ENCODE peak calls at places on chromosome 16, in nine cellular contexts. B is AG04449, Y is ovary, U is mammary epithelial cell, O is left lung, G is brain microvascular endothelial cell, T is coronary artery, C is cardiac fibroblast, I is fibroblast of pulmonary artery. J is an unnamed sample.

GRCh38 chr16:75074920-75075687 is 41.5 kb downstream of the LDHD start:
- DNase-seq in G (no peak), I (peak), U (no peak), O (peak), C (peak), B (no peak), Y (no peak), T (no peak), J (no peak)

GRCh38 chr16:645852-646678 is 3.1 kb upstream of the WDR90 start:
- DNase-seq in C (no peak), I (no peak), U (no peak), G (no peak), O (no peak), B (no peak), Y (peak), T (no peak), J (no peak)

GRCh38 chr16:8686031-8686621 is 11.7 kb downstream of the ABAT start:
- DNase-seq in T (no peak), I (no peak), G (no peak), Y (no peak), B (no peak), O (no peak), C (no peak), U (no peak), J (no peak)

GRCh38 chr16:75341934-75342811 is 90.7 kb upstream of the BCAR1 start:
- DNase-seq in O (no peak), G (peak), Y (no peak), B (no peak), C (peak), U (peak), I (peak), T (no peak), J (peak)

GRCh38 chr16:73152731-73153130 is 104.8 kb upstream of the ZFHX3 start:
- DNase-seq in G (no peak), B (no peak), C (no peak), T (no peak), Y (no peak), I (no peak), U (no peak), O (no peak), J (no peak)

GRCh38 chr16:55324491-55325447 is 766 bp downstream of the IRX6 start:
- DNase-seq in U (peak), C (no peak), O (peak), B (no peak), I (no peak), Y (no peak), T (no peak), G (no peak), J (no peak)

GRCh38 chr16:55949518-55949917 is 74.3 kb upstream of the CES5A start:
- DNase-seq in Y (no peak), C (no peak), T (no peak), U (peak), G (peak), B (no peak), I (no peak), O (no peak), J (no peak)

GRCh38 chr16:57123216-57123968 is 31.0 kb downstream of the CPNE2 start:
- DNase-seq in I (peak), C (no peak), B (no peak), U (no peak), Y (no peak), T (no peak), G (peak), O (no peak), J (no peak)

GRCh38 chr16:70676571-70677498 is 9.0 kb downstream of the MTSS2 start:
- DNase-seq in C (no peak), T (no peak), I (no peak), U (no peak), G (no peak), O (peak), Y (peak), B (no peak), J (no peak)

GRCh38 chr16:81946206-81946605 is 65.1 kb downstream of the SDR42E1 start:
- DNase-seq in C (no peak), U (no peak), Y (no peak), B (no peak), G (peak), I (peak), O (no peak), T (no peak), J (peak)

GRCh38 chr16:57000271-57001025 is 11.1 kb downstream of the NLRC5 start:
- DNase-seq in G (peak), Y (no peak), B (peak), T (peak), U (peak), O (no peak), C (peak), I (peak), J (peak)

GRCh38 chr16:61421111-61421510 is 615.1 kb downstream of the CDH8 start:
- DNase-seq in G (no peak), I (no peak), U (no peak), T (no peak), C (no peak), O (no peak), B (no peak), Y (no peak), J (no peak)

GRCh38 chr16:28207425-28207824 is 4.3 kb downstream of the XPO6 start:
- DNase-seq in I (no peak), C (no peak), O (no peak), B (no peak), U (no peak), G (no peak), T (no peak), Y (no peak), J (no peak)

GRCh38 chr16:57985204-57986121 is 14.5 kb upstream of the CNGB1 start:
- DNase-seq in C (no peak), B (no peak), G (no peak), U (no peak), I (no peak), O (peak), Y (peak), T (peak), J (no peak)

DNA sequence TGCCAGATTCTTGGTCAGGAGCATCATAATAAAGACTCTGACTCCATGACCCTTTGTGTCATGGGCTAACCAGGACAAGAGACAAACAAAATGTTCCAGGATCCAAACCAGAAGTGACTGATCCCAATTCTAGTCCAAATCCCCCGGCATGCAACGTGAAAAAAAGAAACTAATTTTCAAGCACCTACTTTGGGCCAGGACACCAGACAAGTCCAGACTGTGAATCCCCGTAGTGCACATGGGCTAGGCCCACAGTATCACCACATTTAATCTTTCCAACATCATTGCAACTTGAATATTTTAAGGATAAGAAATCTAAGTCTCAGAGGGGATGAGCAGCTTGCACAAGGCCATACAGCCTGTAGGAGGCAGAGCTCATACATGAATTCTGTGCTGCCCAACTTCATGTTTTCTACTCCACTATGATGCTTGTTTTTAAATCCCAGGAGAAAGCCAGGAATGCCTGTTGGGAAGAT is 365.7 kb downstream of the NPIPA8 start:
- DNase-seq in Y (no peak), O (no peak), I (no peak), G (no peak), T (no peak), C (no peak), U (no peak), B (no peak), J (no peak)
- TF ChIP-seq CTCF in Y (no peak), O (no peak), I (no peak), G (no peak), T (no peak), C (no peak), U (no peak), B (no peak), J (no peak)

GRCh38 chr16:84982434-84982833 is 28.9 kb downstream of the ZDHHC7 start:
- DNase-seq in U (no peak), T (no peak), O (peak), Y (no peak), B (no peak), C (no peak), I (no peak), G (no peak), J (no peak)
- H3K4me3 ChIP-seq in U (no peak), T (no peak), O (no peak), Y (no peak), B (no peak), C (no peak), I (no peak), G (no peak), J (no peak)

GRCh38 chr16:66525396-66526180 is 24.3 kb downstream of the TK2 start:
- DNase-seq in Y (no peak), I (no peak), G (no peak), O (no peak), T (no peak), C (peak), B (no peak), U (peak), J (peak)

GRCh38 chr16:66522816-66523590 is 26.9 kb downstream of the TK2 start:
- DNase-seq in T (no peak), O (no peak), B (no peak), U (no peak), C (no peak), G (no peak), I (no peak), Y (no peak), J (no peak)

GRCh38 chr16:66523861-66524354 is 26.0 kb downstream of the TK2 start:
- DNase-seq in U (no peak), B (no peak), T (no peak), I (peak), O (no peak), C (peak), Y (no peak), G (no peak), J (no peak)

GRCh38 chr16:66521951-66522771 is 27.8 kb downstream of the TK2 start:
- DNase-seq in B (no peak), G (peak), U (peak), O (peak), I (peak), T (no peak), Y (no peak), C (peak), J (no peak)

GRCh38 chr16:66524601-66525164 is 25.2 kb downstream of the TK2 start:
- DNase-seq in Y (no peak), T (no peak), O (no peak), U (no peak), B (no peak), G (no peak), I (no peak), C (no peak), J (no peak)
- TF ChIP-seq CTCF in Y (no peak), T (no peak), O (peak), U (no peak), B (no peak), G (peak), I (no peak), C (no peak), J (no peak)

DNA sequence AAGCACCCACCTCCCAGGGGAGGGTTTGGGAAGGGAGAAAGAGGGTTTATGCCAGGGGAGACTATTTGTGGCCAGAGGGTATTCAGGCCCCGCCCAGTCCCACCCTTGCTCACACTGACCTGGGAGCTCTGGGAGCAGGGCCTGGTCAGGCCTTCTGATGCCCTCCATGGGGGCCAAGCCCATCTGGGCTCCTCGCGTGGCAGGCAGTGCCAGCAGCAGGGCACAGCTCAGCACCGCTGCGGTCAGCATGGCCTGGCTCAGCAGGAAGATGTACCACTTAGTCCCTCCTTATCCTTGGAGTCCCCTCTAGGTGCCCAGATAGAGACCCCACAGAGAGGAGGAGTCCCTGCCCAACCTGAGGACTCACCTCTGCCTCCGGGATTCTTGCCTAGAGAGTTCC is at the start of gene AGRP:
- DNase-seq in G (no peak), I (no peak), U (no peak), O (no peak), B (no peak), Y (no peak), T (no peak), C (no peak), J (no peak)
- H3K4me3 ChIP-seq in G (no peak), I (no peak), U (no peak), O (peak), B (peak), Y (no peak), T (peak), C (no peak), J (no peak)

DNA sequence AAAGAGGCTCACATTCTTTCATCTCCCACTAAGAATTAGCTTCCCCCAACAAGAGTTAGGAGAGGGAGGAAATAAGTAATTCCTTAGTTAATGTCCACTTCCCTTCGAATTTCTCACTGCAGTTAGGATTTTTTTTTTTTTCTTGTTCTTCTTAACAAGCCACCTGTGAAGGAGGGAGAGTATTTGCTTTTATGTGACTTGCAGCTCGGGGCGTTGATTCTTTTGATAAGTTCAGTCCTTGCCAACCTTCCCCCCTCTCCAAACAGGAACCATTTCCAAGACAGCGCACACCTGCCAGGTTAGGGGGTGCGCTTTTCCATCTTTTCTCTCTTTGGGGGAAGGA is 841 bp downstream of the ADAMTS18 start:
- DNase-seq in T (no peak), C (no peak), G (no peak), I (no peak), O (no peak), U (no peak), B (no peak), Y (no peak), J (no peak)
- TF ChIP-seq CTCF in T (no peak), C (no peak), G (no peak), I (no peak), O (no peak), U (no peak), B (no peak), Y (no peak), J (no peak)

J was measured in AG09309.